ENCODE peak calls at places on chromosomes 12 and 14, in nine cellular contexts. C is choroid plexus epithelial cell, K is endodermal cell, A is AG09319, R is mammary epithelial cell, O is cardiac muscle cell, B is left lung, M is left ventricle myocardium inferior, X is ascending aorta. N is an unnamed sample.

GRCh38 chr14:101709962-101710891 is 51.3 kb upstream of the PPP2R5C start:
- DNase-seq in X (no peak), A (no peak), B (no peak), K (peak; percentile 88), C (no peak), M (no peak), O (no peak), R (peak; percentile 11), N (no peak)

GRCh38 chr14:23631234-23631633 is 4.9 kb upstream of the DHRS2 start:
- DNase-seq in B (no peak), M (no peak), X (no peak), C (no peak), A (no peak), R (no peak), K (no peak), O (no peak), N (no peak)

GRCh38 chr14:32900602-32901001 is 38.1 kb upstream of the NPAS3 start:
- DNase-seq in X (no peak), A (no peak), M (no peak), R (no peak), C (no peak), B (no peak), O (peak; percentile 14), K (no peak), N (no peak)

GRCh38 chr12:117069926-117070900 is 29.0 kb downstream of the TESC start:
- DNase-seq in B (peak; percentile 82), R (no peak), K (peak; percentile 78), X (peak; percentile 15), O (no peak), M (no peak), A (no peak), C (no peak), N (no peak)

GRCh38 chr14:90781344-90781761 is 34.9 kb downstream of the TTC7B start:
- DNase-seq in R (peak; percentile 92), X (no peak), A (no peak), K (peak; percentile 20), B (no peak), C (peak; percentile 78), M (no peak), O (peak; percentile 85), N (no peak)

GRCh38 chr14:22561661-22562579 is 27.1 kb downstream of the DAD1 start:
- DNase-seq in C (peak; percentile 80), X (no peak), R (no peak), O (peak; percentile 29), B (no peak), K (no peak), M (no peak), A (no peak), N (no peak)

GRCh38 chr14:23643533-23644194 is 7.5 kb downstream of the DHRS2 start:
- DNase-seq in O (no peak), C (no peak), R (no peak), K (no peak), X (no peak), A (no peak), M (no peak), B (no peak), N (no peak)

GRCh38 chr14:36941783-36942521 is 230.5 kb downstream of the SLC25A21 start:
- DNase-seq in A (peak; percentile 55), R (peak; percentile 55), M (peak; percentile 66), B (peak; percentile 86), C (peak; percentile 84), O (peak; percentile 67), K (peak; percentile 91), X (no peak), N (peak; percentile 81)

GRCh38 chr14:34064349-34064748 is 113.5 kb upstream of the EGLN3 start:
- DNase-seq in C (no peak), B (no peak), M (peak; percentile 57), R (peak; percentile 40), A (no peak), K (no peak), X (no peak), O (peak; percentile 79), N (no peak)

GRCh38 chr12:43238281-43238680 is 313.7 kb downstream of the ADAMTS20 start:
- DNase-seq in X (no peak), K (no peak), A (no peak), B (no peak), C (peak; percentile 5), M (no peak), O (peak; percentile 4), R (no peak), N (no peak)

GRCh38 chr12:18595406-18595805 is 142.4 kb downstream of the PLCZ1 start:
- DNase-seq in O (no peak), X (no peak), B (no peak), M (no peak), R (peak; percentile 18), A (no peak), C (peak; percentile 9), K (no peak), N (no peak)

GRCh38 chr12:111035578-111036301 is 115.4 kb upstream of the MYL2 start:
- DNase-seq in B (no peak), X (no peak), A (no peak), C (no peak), O (no peak), K (peak; percentile 82), M (no peak), R (no peak), N (peak; percentile 20)

GRCh38 chr12:102053062-102053349 is 8.8 kb downstream of the WASHC3 start:
- DNase-seq in K (no peak), C (no peak), B (peak; percentile 35), X (no peak), A (no peak), M (no peak), O (no peak), R (no peak), N (no peak)

GRCh38 chr12:47741340-47741703 is 16.0 kb upstream of the ENDOU start:
- DNase-seq in R (peak; percentile 65), C (no peak), B (no peak), X (peak; percentile 69), O (peak; percentile 28), M (peak; percentile 88), A (no peak), K (no peak), N (no peak)

GRCh38 chr14:64766430-64767151 is 62.4 kb downstream of the PLEKHG3 start:
- DNase-seq in M (no peak), R (peak; percentile 58), A (no peak), C (no peak), O (no peak), B (no peak), K (peak; percentile 90), X (no peak), N (no peak)
- TF ChIP-seq CTCF in M (no peak), R (no peak), A (no peak), C (no peak), O (no peak), B (no peak), K (peak; percentile 57), X (no peak), N (no peak)

GRCh38 chr14:64246688-64247087 is 47.5 kb downstream of the ESR2 start:
- DNase-seq in X (no peak), M (no peak), B (no peak), C (no peak), K (peak; percentile 2), A (no peak), O (no peak), R (no peak), N (no peak)

GRCh38 chr14:64247186-64247585 is 47.0 kb downstream of the ESR2 start:
- DNase-seq in B (no peak), K (peak; percentile 2), X (no peak), M (no peak), O (no peak), R (no peak), C (no peak), A (no peak), N (no peak)

GRCh38 chr14:64248689-64249088 is 45.5 kb downstream of the ESR2 start:
- DNase-seq in B (no peak), R (no peak), A (no peak), C (no peak), X (no peak), M (no peak), O (no peak), K (peak; percentile 12), N (no peak)

GRCh38 chr14:64249363-64249762 is 44.8 kb downstream of the ESR2 start:
- DNase-seq in A (no peak), C (no peak), K (peak; percentile 3), X (no peak), M (no peak), R (no peak), B (no peak), O (peak; percentile 74), N (no peak)

GRCh38 chr14:64244279-64244678 is 49.9 kb downstream of the ESR2 start:
- DNase-seq in C (no peak), R (no peak), O (peak; percentile 57), K (no peak), A (no peak), B (no peak), M (peak; percentile 30), X (no peak), N (no peak)
- TF ChIP-seq CTCF in C (no peak), R (no peak), O (no peak), K (no peak), A (no peak), B (no peak), M (no peak), X (no peak), N (no peak)

DNA sequence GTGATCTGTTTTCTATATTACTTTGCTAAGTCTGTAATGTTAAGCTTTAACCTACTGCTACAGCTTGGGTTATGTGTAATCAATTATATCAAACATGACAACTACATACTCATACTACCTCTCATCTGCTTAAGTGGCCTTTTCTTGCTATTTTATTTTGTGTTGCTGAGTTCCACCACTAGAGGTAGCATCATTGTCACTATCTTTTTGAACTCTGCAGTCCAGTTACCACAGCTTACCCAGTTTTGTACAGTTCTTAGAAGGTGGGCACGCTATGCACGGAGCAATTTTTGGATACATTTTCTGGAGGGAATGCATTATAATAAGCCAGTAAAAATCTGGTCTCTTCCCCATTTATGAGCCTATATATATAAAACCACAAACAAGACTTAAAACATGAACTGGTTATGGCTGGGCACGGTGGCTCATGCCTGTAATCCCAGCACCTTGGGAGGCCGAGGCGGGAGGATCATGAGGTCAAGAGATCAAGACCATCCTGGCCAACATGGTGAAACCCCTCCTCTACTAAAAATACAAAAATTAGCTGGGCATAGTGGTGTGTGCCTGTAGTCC is 48.5 kb downstream of the SAV1 start:
- DNase-seq in B (no peak), C (peak; percentile 78), O (peak; percentile 69), M (no peak), A (no peak), X (no peak), K (no peak), R (peak; percentile 32), N (no peak)
- TF ChIP-seq CTCF in B (peak; percentile 30), C (peak; percentile 73), O (peak; percentile 72), M (peak; percentile 72), A (peak; percentile 69), X (peak; percentile 40), K (peak; percentile 73), R (peak; percentile 75), N (peak; percentile 62)

GRCh38 chr12:23127701-23128100 is 502.7 kb downstream of the ETNK1 start:
- DNase-seq in A (no peak), C (no peak), X (no peak), M (no peak), R (no peak), B (no peak), K (no peak), O (no peak), N (no peak)

GRCh38 chr12:23128462-23128861 is 503.5 kb downstream of the ETNK1 start:
- DNase-seq in C (no peak), R (no peak), M (no peak), X (no peak), O (no peak), B (no peak), A (no peak), K (no peak), N (no peak)

GRCh38 chr12:23132357-23132756 is 507.4 kb downstream of the ETNK1 start:
- DNase-seq in B (no peak), K (no peak), M (no peak), R (no peak), C (no peak), A (no peak), O (no peak), X (no peak), N (no peak)

GRCh38 chr12:23126794-23127193 is 501.8 kb downstream of the ETNK1 start:
- DNase-seq in M (no peak), R (no peak), K (no peak), C (no peak), B (no peak), A (no peak), O (no peak), X (no peak), N (no peak)
- TF ChIP-seq CTCF in M (no peak), R (no peak), K (peak; percentile 67), C (no peak), B (no peak), A (no peak), O (no peak), X (no peak), N (peak; percentile 27)